ENCODE peak calls at places on chromosomes 1 and 21, in six cellular contexts. One of them, this sample, is unnamed. For H3K4me1, the result is how much of the 10 kb centered on the place peaks cover.

GRCh38 chr1:41673806-41674205 is 189.3 kb upstream of the EDN2 start:
- DNase-seq in heart left ventricle: no peak
- DNase-seq in CD8-positive, alpha-beta T cell: no peak
- DNase-seq in psoas muscle: no peak
- DNase-seq in ovary: no peak
- DNase-seq in A549: no peak
- DNase-seq in this sample: no peak

GRCh38 chr1:23793861-23794731 is 3.2 kb downstream of the LYPLA2 start:
- DNase-seq in A549: no peak
- DNase-seq in psoas muscle: no peak
- DNase-seq in heart left ventricle: no peak
- DNase-seq in CD8-positive, alpha-beta T cell: no peak
- DNase-seq in ovary: peak
- DNase-seq in this sample: no peak

GRCh38 chr1:150979007-150979722 is 2.9 kb upstream of the ANXA9 start:
- DNase-seq in psoas muscle: peak
- DNase-seq in heart left ventricle: peak
- DNase-seq in CD8-positive, alpha-beta T cell: peak
- DNase-seq in ovary: peak
- DNase-seq in A549: peak
- DNase-seq in this sample: peak

GRCh38 chr1:56967900-56968832 is 2.4 kb upstream of the C8B start:
- DNase-seq in psoas muscle: peak
- DNase-seq in heart left ventricle: no peak
- DNase-seq in CD8-positive, alpha-beta T cell: no peak
- DNase-seq in ovary: no peak
- DNase-seq in A549: peak
- DNase-seq in this sample: no peak

GRCh38 chr1:7450772-7451171 is 320.3 kb upstream of the VAMP3 start:
- DNase-seq in A549: no peak
- DNase-seq in heart left ventricle: no peak
- DNase-seq in CD8-positive, alpha-beta T cell: no peak
- DNase-seq in ovary: no peak
- DNase-seq in psoas muscle: no peak
- DNase-seq in this sample: no peak

GRCh38 chr1:156511656-156512055 is 11.1 kb upstream of the MEF2D start:
- DNase-seq in A549: peak
- DNase-seq in heart left ventricle: no peak
- DNase-seq in psoas muscle: no peak
- DNase-seq in ovary: no peak
- DNase-seq in CD8-positive, alpha-beta T cell: no peak
- DNase-seq in this sample: no peak

GRCh38 chr21:18153063-18153462 is 91.6 kb upstream of the CHODL start:
- DNase-seq in ovary: no peak
- DNase-seq in psoas muscle: no peak
- DNase-seq in CD8-positive, alpha-beta T cell: no peak
- DNase-seq in A549: no peak
- DNase-seq in heart left ventricle: no peak
- DNase-seq in this sample: no peak

GRCh38 chr1:48043524-48043923 is 46.3 kb upstream of the TRABD2B start:
- DNase-seq in heart left ventricle: no peak
- DNase-seq in A549: no peak
- DNase-seq in ovary: no peak
- DNase-seq in psoas muscle: no peak
- DNase-seq in CD8-positive, alpha-beta T cell: no peak
- DNase-seq in this sample: no peak

GRCh38 chr1:96234299-96234698 is 487.3 kb upstream of the PTBP2 start:
- DNase-seq in psoas muscle: no peak
- DNase-seq in heart left ventricle: no peak
- DNase-seq in CD8-positive, alpha-beta T cell: no peak
- DNase-seq in ovary: no peak
- DNase-seq in A549: peak
- DNase-seq in this sample: peak

GRCh38 chr1:167629681-167630567 is at the start of gene RCSD1:
- DNase-seq in heart left ventricle: peak
- DNase-seq in A549: no peak
- DNase-seq in ovary: no peak
- DNase-seq in CD8-positive, alpha-beta T cell: peak
- DNase-seq in psoas muscle: peak
- DNase-seq in this sample: no peak

GRCh38 chr1:214983126-214983869 is 99.2 kb upstream of the KCNK2 start:
- DNase-seq in heart left ventricle: no peak
- DNase-seq in psoas muscle: no peak
- DNase-seq in CD8-positive, alpha-beta T cell: no peak
- DNase-seq in ovary: no peak
- DNase-seq in A549: no peak
- DNase-seq in this sample: no peak

GRCh38 chr1:11749203-11749689 is 12.7 kb upstream of the C1orf167 start:
- DNase-seq in psoas muscle: peak
- DNase-seq in A549: peak
- DNase-seq in CD8-positive, alpha-beta T cell: peak
- DNase-seq in ovary: no peak
- DNase-seq in heart left ventricle: peak
- DNase-seq in this sample: no peak

GRCh38 chr1:53061859-53062714 is at the start of gene PODN:
- DNase-seq in ovary: peak
- DNase-seq in CD8-positive, alpha-beta T cell: no peak
- DNase-seq in psoas muscle: peak
- DNase-seq in heart left ventricle: peak
- DNase-seq in A549: no peak
- DNase-seq in this sample: no peak

GRCh38 chr1:90187186-90187585 is 192.3 kb downstream of the ZNF326 start:
- DNase-seq in A549: no peak
- DNase-seq in heart left ventricle: no peak
- DNase-seq in CD8-positive, alpha-beta T cell: no peak
- DNase-seq in psoas muscle: no peak
- DNase-seq in ovary: no peak
- DNase-seq in this sample: no peak

GRCh38 chr1:18948913-18949688 is 7.4 kb downstream of the IFFO2 start:
- DNase-seq in CD8-positive, alpha-beta T cell: no peak
- DNase-seq in psoas muscle: peak
- DNase-seq in A549: no peak
- DNase-seq in ovary: no peak
- DNase-seq in heart left ventricle: no peak
- DNase-seq in this sample: no peak

GRCh38 chr1:247614625-247615024 is 9.2 kb downstream of the OR2G3 start:
- DNase-seq in psoas muscle: no peak
- DNase-seq in CD8-positive, alpha-beta T cell: no peak
- DNase-seq in A549: no peak
- DNase-seq in ovary: no peak
- DNase-seq in heart left ventricle: no peak
- DNase-seq in this sample: no peak
- H3K4me1 ChIP-seq in psoas muscle: under half
- H3K4me1 ChIP-seq in CD8-positive, alpha-beta T cell: under half
- H3K4me1 ChIP-seq in A549: under half
- H3K4me1 ChIP-seq in ovary: under half
- H3K4me1 ChIP-seq in heart left ventricle: under half
- H3K4me1 ChIP-seq in this sample: under half

GRCh38 chr21:41170442-41170841 is 2.5 kb downstream of the BACE2 start:
- DNase-seq in ovary: no peak
- DNase-seq in CD8-positive, alpha-beta T cell: no peak
- DNase-seq in heart left ventricle: no peak
- DNase-seq in A549: peak
- DNase-seq in psoas muscle: peak
- DNase-seq in this sample: peak
- TF ChIP-seq CTCF in ovary: no peak
- TF ChIP-seq CTCF in CD8-positive, alpha-beta T cell: no peak
- TF ChIP-seq CTCF in heart left ventricle: peak
- TF ChIP-seq CTCF in A549: peak
- TF ChIP-seq CTCF in psoas muscle: peak
- TF ChIP-seq CTCF in this sample: no peak

GRCh38 chr1:3663999-3664699 is 11.8 kb downstream of the TP73 start:
- DNase-seq in heart left ventricle: no peak
- DNase-seq in ovary: peak
- DNase-seq in A549: no peak
- DNase-seq in psoas muscle: no peak
- DNase-seq in CD8-positive, alpha-beta T cell: no peak
- DNase-seq in this sample: no peak
- H3K4me1 ChIP-seq in heart left ventricle: under half
- H3K4me1 ChIP-seq in ovary: under half
- H3K4me1 ChIP-seq in A549: under half
- H3K4me1 ChIP-seq in psoas muscle: under half
- H3K4me1 ChIP-seq in CD8-positive, alpha-beta T cell: under half
- H3K4me1 ChIP-seq in this sample: under half

GRCh38 chr1:230632273-230632873 is 9.9 kb upstream of the COG2 start:
- DNase-seq in heart left ventricle: no peak
- DNase-seq in psoas muscle: no peak
- DNase-seq in CD8-positive, alpha-beta T cell: no peak
- DNase-seq in ovary: no peak
- DNase-seq in A549: peak
- DNase-seq in this sample: no peak
- TF ChIP-seq CTCF in heart left ventricle: peak
- TF ChIP-seq CTCF in psoas muscle: no peak
- TF ChIP-seq CTCF in CD8-positive, alpha-beta T cell: no peak
- TF ChIP-seq CTCF in ovary: no peak
- TF ChIP-seq CTCF in A549: peak
- TF ChIP-seq CTCF in this sample: peak

GRCh38 chr1:169868978-169869377 is 24.7 kb downstream of the SCYL3 start:
- DNase-seq in psoas muscle: no peak
- DNase-seq in A549: no peak
- DNase-seq in ovary: no peak
- DNase-seq in heart left ventricle: no peak
- DNase-seq in CD8-positive, alpha-beta T cell: no peak
- DNase-seq in this sample: no peak
- H3K4me1 ChIP-seq in psoas muscle: under half
- H3K4me1 ChIP-seq in A549: under half
- H3K4me1 ChIP-seq in ovary: under half
- H3K4me1 ChIP-seq in heart left ventricle: under half
- H3K4me1 ChIP-seq in CD8-positive, alpha-beta T cell: under half
- H3K4me1 ChIP-seq in this sample: under half

GRCh38 chr1:3405491-3405890 is 49.0 kb upstream of the ARHGEF16 start:
- DNase-seq in heart left ventricle: no peak
- DNase-seq in CD8-positive, alpha-beta T cell: no peak
- DNase-seq in A549: no peak
- DNase-seq in ovary: no peak
- DNase-seq in psoas muscle: no peak
- DNase-seq in this sample: no peak
- TF ChIP-seq CTCF in heart left ventricle: no peak
- TF ChIP-seq CTCF in CD8-positive, alpha-beta T cell: no peak
- TF ChIP-seq CTCF in A549: no peak
- TF ChIP-seq CTCF in ovary: no peak
- TF ChIP-seq CTCF in psoas muscle: no peak
- TF ChIP-seq CTCF in this sample: no peak

GRCh38 chr1:212354464-212354863 is 60.2 kb downstream of the PACC1 start:
- DNase-seq in ovary: no peak
- DNase-seq in psoas muscle: no peak
- DNase-seq in heart left ventricle: no peak
- DNase-seq in A549: no peak
- DNase-seq in CD8-positive, alpha-beta T cell: no peak
- DNase-seq in this sample: no peak
- H3K4me1 ChIP-seq in ovary: under half
- H3K4me1 ChIP-seq in psoas muscle: under half
- H3K4me1 ChIP-seq in heart left ventricle: under half
- H3K4me1 ChIP-seq in A549: under half
- H3K4me1 ChIP-seq in CD8-positive, alpha-beta T cell: under half
- H3K4me1 ChIP-seq in this sample: under half

GRCh38 chr1:174996474-174996873 is 3.3 kb upstream of the CACYBP start:
- DNase-seq in psoas muscle: no peak
- DNase-seq in ovary: no peak
- DNase-seq in A549: no peak
- DNase-seq in CD8-positive, alpha-beta T cell: no peak
- DNase-seq in heart left ventricle: no peak
- DNase-seq in this sample: no peak
- TF ChIP-seq CTCF in psoas muscle: no peak
- TF ChIP-seq CTCF in ovary: no peak
- TF ChIP-seq CTCF in A549: no peak
- TF ChIP-seq CTCF in CD8-positive, alpha-beta T cell: no peak
- TF ChIP-seq CTCF in heart left ventricle: no peak
- TF ChIP-seq CTCF in this sample: no peak

GRCh38 chr1:2552189-2552588 is 4.0 kb upstream of the TNFRSF14 start:
- DNase-seq in ovary: no peak
- DNase-seq in A549: no peak
- DNase-seq in CD8-positive, alpha-beta T cell: no peak
- DNase-seq in heart left ventricle: no peak
- DNase-seq in psoas muscle: no peak
- DNase-seq in this sample: no peak
- H3K4me1 ChIP-seq in ovary: under half
- H3K4me1 ChIP-seq in A549: under half
- H3K4me1 ChIP-seq in CD8-positive, alpha-beta T cell: under half
- H3K4me1 ChIP-seq in heart left ventricle: under half
- H3K4me1 ChIP-seq in psoas muscle: under half
- H3K4me1 ChIP-seq in this sample: under half

DNA sequence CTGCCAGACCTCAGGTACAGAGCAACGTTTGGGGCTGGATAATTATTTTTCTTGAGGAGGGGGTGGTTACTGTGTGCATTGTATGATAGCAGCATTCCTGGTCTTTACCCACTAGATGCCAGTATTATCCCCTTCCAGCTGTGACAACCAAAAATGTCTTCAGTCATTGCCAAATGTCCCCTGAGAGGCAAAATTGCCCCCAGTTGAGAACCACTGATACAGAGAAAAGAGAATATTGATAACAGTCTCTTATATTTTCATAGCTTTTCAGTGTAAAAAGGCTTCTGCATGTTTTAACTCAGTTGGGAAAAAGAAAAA is 51.8 kb upstream of the SYT14 start:
- DNase-seq in CD8-positive, alpha-beta T cell: no peak
- DNase-seq in psoas muscle: no peak
- DNase-seq in ovary: no peak
- DNase-seq in heart left ventricle: no peak
- DNase-seq in A549: no peak
- DNase-seq in this sample: no peak
- TF ChIP-seq CTCF in CD8-positive, alpha-beta T cell: no peak
- TF ChIP-seq CTCF in psoas muscle: no peak
- TF ChIP-seq CTCF in ovary: no peak
- TF ChIP-seq CTCF in heart left ventricle: no peak
- TF ChIP-seq CTCF in A549: peak
- TF ChIP-seq CTCF in this sample: no peak